ENCODE peak calls at places on chromosome 11, in seven cellular contexts. C, E, H, R, L, G and S are unnamed samples.

GRCh38 chr11:107018274-107018901 is at the start of gene GUCY1A2:
- DNase-seq in C (peak; percentile 18), E (peak; percentile 69), H (no peak), R (no peak), L (no peak), G (no peak), S (peak; percentile 25)

GRCh38 chr11:129366737-129367597 is 8.7 kb upstream of the BARX2 start:
- DNase-seq in C (no peak), E (no peak), H (no peak), R (no peak), L (no peak), G (no peak), S (no peak)

GRCh38 chr11:2213890-2214526 is 42.4 kb upstream of the TH start:
- DNase-seq in C (no peak), E (no peak), H (no peak), R (no peak), L (no peak), G (no peak), S (no peak)

GRCh38 chr11:121703166-121703565 is 250.4 kb upstream of the SORL1-AS1 start:
- DNase-seq in C (no peak), E (no peak), H (no peak), R (no peak), L (no peak), G (no peak), S (no peak)

GRCh38 chr11:116792869-116793475 is 1.3 kb upstream of the APOA5 start:
- DNase-seq in C (peak; percentile 67), E (no peak), H (no peak), R (no peak), L (peak; percentile 27), G (no peak), S (no peak)

GRCh38 chr11:24312464-24313238 is 184.2 kb upstream of the LUZP2 start:
- DNase-seq in C (no peak), E (no peak), H (no peak), R (no peak), L (no peak), G (no peak), S (no peak)

GRCh38 chr11:133163463-133164419 is 368.6 kb downstream of the OPCML start:
- DNase-seq in C (peak; percentile 46), E (no peak), H (no peak), R (no peak), L (peak; percentile 10), G (no peak), S (peak; percentile 6)

GRCh38 chr11:103887001-103887680 is 149.3 kb upstream of the DDI1 start:
- DNase-seq in C (no peak), E (peak; percentile 47), H (no peak), R (no peak), L (no peak), G (no peak), S (no peak)

GRCh38 chr11:120878781-120879180 is 145.1 kb upstream of the TBCEL start:
- DNase-seq in C (no peak), E (no peak), H (no peak), R (no peak), L (no peak), G (no peak), S (no peak)

GRCh38 chr11:107157146-107157808 is 139.0 kb upstream of the GUCY1A2 start:
- DNase-seq in C (no peak), E (no peak), H (no peak), R (no peak), L (no peak), G (no peak), S (no peak)

GRCh38 chr11:61526956-61527731 is 18.6 kb downstream of the LRRC10B start:
- DNase-seq in C (no peak), E (no peak), H (no peak), R (no peak), L (no peak), G (no peak), S (no peak)

GRCh38 chr11:134489728-134490127 is 77.7 kb upstream of the B3GAT1 start:
- DNase-seq in C (no peak), E (no peak), H (no peak), R (no peak), L (no peak), G (no peak), S (no peak)

GRCh38 chr11:108967571-108967970 is 302.7 kb downstream of the DDX10 start:
- DNase-seq in C (no peak), E (peak; percentile 73), H (no peak), R (no peak), L (no peak), G (no peak), S (no peak)

GRCh38 chr11:13104619-13105236 is 95.6 kb downstream of the RASSF10 start:
- DNase-seq in C (no peak), E (no peak), H (no peak), R (no peak), L (no peak), G (no peak), S (no peak)

GRCh38 chr11:95764267-95764898 is 25.2 kb downstream of the FAM76B start:
- DNase-seq in C (peak; percentile 52), E (no peak), H (no peak), R (no peak), L (peak; percentile 10), G (no peak), S (no peak)

GRCh38 chr11:24437123-24437522 is 59.7 kb upstream of the LUZP2 start:
- DNase-seq in C (no peak), E (no peak), H (no peak), R (no peak), L (no peak), G (no peak), S (no peak)

GRCh38 chr11:110971110-110971509 is 258.9 kb upstream of the ARHGAP20 start:
- DNase-seq in C (peak; percentile 23), E (no peak), H (no peak), R (no peak), L (peak; percentile 45), G (no peak), S (no peak)

GRCh38 chr11:32987851-32988250 is 27.8 kb upstream of the DEPDC7 start:
- DNase-seq in C (no peak), E (no peak), H (no peak), R (no peak), L (no peak), G (no peak), S (no peak)

GRCh38 chr11:130872102-130872501 is 44.2 kb downstream of the SNX19 start:
- DNase-seq in C (no peak), E (no peak), H (no peak), R (no peak), L (no peak), G (no peak), S (no peak)

GRCh38 chr11:100753144-100753543 is 66.1 kb downstream of the ARHGAP42 start:
- DNase-seq in C (no peak), E (no peak), H (no peak), R (no peak), L (no peak), G (no peak), S (no peak)

GRCh38 chr11:1206391-1207271 is 16.2 kb upstream of the MUC5B start:
- DNase-seq in C (no peak), E (peak; percentile 37), H (no peak), R (no peak), L (no peak), G (no peak), S (no peak)

GRCh38 chr11:45885274-45885920 is at the start of gene MAPK8IP1:
- DNase-seq in C (peak; percentile 42), E (peak; percentile 56), H (peak; percentile 59), R (no peak), L (no peak), G (no peak), S (no peak)

GRCh38 chr11:29333993-29334780 is 682.6 kb downstream of the KCNA4 start:
- DNase-seq in C (peak; percentile 66), E (no peak), H (no peak), R (no peak), L (peak; percentile 55), G (no peak), S (no peak)